ENCODE peak calls at places on chromosomes 12 and 14, in four cellular contexts. One of them, this sample, is unnamed.

GRCh38 chr14:32250681-32251080 is 47.6 kb upstream of the RNU6-8 start:
- DNase-seq in RWPE2: no peak
- DNase-seq in HCT116: no peak
- DNase-seq in adrenal gland: no peak
- DNase-seq in this sample: no peak

GRCh38 chr12:101697930-101698781 is 716 bp downstream of the CHPT1 start:
- DNase-seq in RWPE2: no peak
- DNase-seq in HCT116: no peak
- DNase-seq in adrenal gland: peak
- DNase-seq in this sample: peak

GRCh38 chr12:89707992-89708792 is 446 bp downstream of the ATP2B1 start:
- DNase-seq in RWPE2: peak
- DNase-seq in HCT116: no peak
- DNase-seq in adrenal gland: peak
- DNase-seq in this sample: peak

GRCh38 chr12:98725481-98726247 is 80.6 kb downstream of the APAF1 start:
- DNase-seq in RWPE2: no peak
- DNase-seq in HCT116: peak
- DNase-seq in adrenal gland: peak
- DNase-seq in this sample: peak

GRCh38 chr14:60642790-60643397 is 6.4 kb downstream of the SIX1 start:
- DNase-seq in RWPE2: peak
- DNase-seq in HCT116: no peak
- DNase-seq in adrenal gland: no peak
- DNase-seq in this sample: no peak

GRCh38 chr12:116123511-116124258 is 153.8 kb downstream of the MED13L start:
- DNase-seq in RWPE2: no peak
- DNase-seq in HCT116: no peak
- DNase-seq in adrenal gland: no peak
- DNase-seq in this sample: peak

GRCh38 chr12:28550757-28551381 is 360.6 kb downstream of the CCDC91 start:
- DNase-seq in RWPE2: no peak
- DNase-seq in HCT116: peak
- DNase-seq in adrenal gland: no peak
- DNase-seq in this sample: no peak

GRCh38 chr14:49134940-49135339 is 451.2 kb downstream of the RPS29 start:
- DNase-seq in RWPE2: no peak
- DNase-seq in HCT116: peak
- DNase-seq in adrenal gland: no peak
- DNase-seq in this sample: no peak

GRCh38 chr12:28998662-28999120 is 150.4 kb upstream of the FAR2 start:
- DNase-seq in RWPE2: no peak
- DNase-seq in HCT116: no peak
- DNase-seq in adrenal gland: peak
- DNase-seq in this sample: no peak

GRCh38 chr14:92794547-92794941 is 439 bp downstream of the GOLGA5 start:
- DNase-seq in RWPE2: no peak
- DNase-seq in HCT116: no peak
- DNase-seq in adrenal gland: no peak
- DNase-seq in this sample: no peak

GRCh38 chr14:33369972-33370371 is 431.3 kb downstream of the NPAS3 start:
- DNase-seq in RWPE2: no peak
- DNase-seq in HCT116: no peak
- DNase-seq in adrenal gland: no peak
- DNase-seq in this sample: no peak

GRCh38 chr12:27865421-27865820 is 85.4 kb upstream of the MANSC4 start:
- DNase-seq in RWPE2: no peak
- DNase-seq in HCT116: no peak
- DNase-seq in adrenal gland: no peak
- DNase-seq in this sample: no peak

GRCh38 chr14:96297000-96297399 is 41.0 kb downstream of the BDKRB1 start:
- DNase-seq in RWPE2: no peak
- DNase-seq in HCT116: no peak
- DNase-seq in adrenal gland: no peak
- DNase-seq in this sample: no peak

GRCh38 chr14:102500190-102500661 is 9.3 kb downstream of the ANKRD9 start:
- DNase-seq in RWPE2: peak
- DNase-seq in HCT116: no peak
- DNase-seq in adrenal gland: no peak
- DNase-seq in this sample: no peak

GRCh38 chr12:90122716-90123115 is 414.1 kb upstream of the ATP2B1 start:
- DNase-seq in RWPE2: no peak
- DNase-seq in HCT116: no peak
- DNase-seq in adrenal gland: no peak
- DNase-seq in this sample: no peak

GRCh38 chr12:4274396-4274959 is 916 bp downstream of the CCND2 start:
- DNase-seq in RWPE2: no peak
- DNase-seq in HCT116: no peak
- DNase-seq in adrenal gland: peak
- DNase-seq in this sample: peak

GRCh38 chr14:70567791-70568190 is 32.7 kb downstream of the MED6 start:
- DNase-seq in RWPE2: peak
- DNase-seq in HCT116: peak
- DNase-seq in adrenal gland: no peak
- DNase-seq in this sample: no peak

GRCh38 chr14:56794088-56794556 is 16.2 kb downstream of the OTX2 start:
- DNase-seq in RWPE2: no peak
- DNase-seq in HCT116: no peak
- DNase-seq in adrenal gland: no peak
- DNase-seq in this sample: no peak

GRCh38 chr12:19288603-19289244 is 150.6 kb upstream of the AEBP2 start:
- DNase-seq in RWPE2: no peak
- DNase-seq in HCT116: peak
- DNase-seq in adrenal gland: no peak
- DNase-seq in this sample: no peak

GRCh38 chr12:57888407-57889157 is 42.1 kb upstream of the CTDSP2 start:
- DNase-seq in RWPE2: peak
- DNase-seq in HCT116: no peak
- DNase-seq in adrenal gland: no peak
- DNase-seq in this sample: no peak

GRCh38 chr12:27193854-27194544 is 50.1 kb upstream of the STK38L start:
- DNase-seq in RWPE2: no peak
- DNase-seq in HCT116: no peak
- DNase-seq in adrenal gland: no peak
- DNase-seq in this sample: peak

GRCh38 chr14:64196668-64197411 is 97.3 kb downstream of the ESR2 start:
- DNase-seq in RWPE2: no peak
- DNase-seq in HCT116: no peak
- DNase-seq in adrenal gland: peak
- DNase-seq in this sample: peak

GRCh38 chr12:76299536-76300296 is 48.5 kb downstream of the BBS10 start:
- DNase-seq in RWPE2: no peak
- DNase-seq in HCT116: peak
- DNase-seq in adrenal gland: no peak
- DNase-seq in this sample: no peak

GRCh38 chr12:113135178-113136127 is at the start of gene RASAL1:
- DNase-seq in RWPE2: no peak
- DNase-seq in HCT116: peak
- DNase-seq in adrenal gland: peak
- DNase-seq in this sample: peak

GRCh38 chr14:73762375-73762822 is 48.2 kb upstream of the PNMA1 start:
- DNase-seq in RWPE2: no peak
- DNase-seq in HCT116: no peak
- DNase-seq in adrenal gland: no peak
- DNase-seq in this sample: peak

GRCh38 chr12:104578453-104578852 is 121.7 kb downstream of the CHST11 start:
- DNase-seq in RWPE2: no peak
- DNase-seq in HCT116: no peak
- DNase-seq in adrenal gland: peak
- DNase-seq in this sample: no peak

GRCh38 chr14:77478029-77478428 is 20.1 kb downstream of the AHSA1 start:
- DNase-seq in RWPE2: no peak
- DNase-seq in HCT116: no peak
- DNase-seq in adrenal gland: no peak
- DNase-seq in this sample: no peak

GRCh38 chr12:46702581-46703344 is 123.0 kb downstream of the SLC38A4 start:
- DNase-seq in RWPE2: peak
- DNase-seq in HCT116: no peak
- DNase-seq in adrenal gland: no peak
- DNase-seq in this sample: no peak

GRCh38 chr12:126384029-126384564 is 1318.9 kb downstream of the AACS start:
- DNase-seq in RWPE2: no peak
- DNase-seq in HCT116: no peak
- DNase-seq in adrenal gland: no peak
- DNase-seq in this sample: peak

GRCh38 chr12:78088391-78088832 is 257.7 kb downstream of the NAV3 start:
- DNase-seq in RWPE2: no peak
- DNase-seq in HCT116: no peak
- DNase-seq in adrenal gland: no peak
- DNase-seq in this sample: no peak

GRCh38 chr12:42140901-42141300 is 3.8 kb downstream of the GXYLT1 start:
- DNase-seq in RWPE2: no peak
- DNase-seq in HCT116: no peak
- DNase-seq in adrenal gland: peak
- DNase-seq in this sample: no peak

GRCh38 chr12:49917788-49918173 is 14.1 kb upstream of the FAIM2 start:
- DNase-seq in RWPE2: no peak
- DNase-seq in HCT116: no peak
- DNase-seq in adrenal gland: no peak
- DNase-seq in this sample: no peak

GRCh38 chr12:104609083-104609844 is 152.5 kb downstream of the CHST11 start:
- DNase-seq in RWPE2: no peak
- DNase-seq in HCT116: no peak
- DNase-seq in adrenal gland: no peak
- DNase-seq in this sample: no peak

GRCh38 chr12:132328282-132329029 is 933 bp downstream of the GALNT9 start:
- DNase-seq in RWPE2: no peak
- DNase-seq in HCT116: no peak
- DNase-seq in adrenal gland: no peak
- DNase-seq in this sample: no peak
- H3K4me3 ChIP-seq in RWPE2: no peak
- H3K4me3 ChIP-seq in HCT116: no peak
- H3K4me3 ChIP-seq in adrenal gland: no peak
- H3K4me3 ChIP-seq in this sample: no peak

GRCh38 chr12:107318554-107318803 is 225.1 kb upstream of the CRY1 start:
- DNase-seq in RWPE2: no peak
- DNase-seq in HCT116: no peak
- DNase-seq in adrenal gland: no peak
- DNase-seq in this sample: no peak

GRCh38 chr12:107320031-107320928 is 226.9 kb upstream of the CRY1 start:
- DNase-seq in RWPE2: peak
- DNase-seq in HCT116: no peak
- DNase-seq in adrenal gland: no peak
- DNase-seq in this sample: peak

GRCh38 chr12:107320929-107321618 is 227.7 kb upstream of the CRY1 start:
- DNase-seq in RWPE2: peak
- DNase-seq in HCT116: no peak
- DNase-seq in adrenal gland: no peak
- DNase-seq in this sample: no peak

GRCh38 chr12:107318804-107319535 is 225.6 kb upstream of the CRY1 start:
- DNase-seq in RWPE2: no peak
- DNase-seq in HCT116: no peak
- DNase-seq in adrenal gland: no peak
- DNase-seq in this sample: peak

DNA sequence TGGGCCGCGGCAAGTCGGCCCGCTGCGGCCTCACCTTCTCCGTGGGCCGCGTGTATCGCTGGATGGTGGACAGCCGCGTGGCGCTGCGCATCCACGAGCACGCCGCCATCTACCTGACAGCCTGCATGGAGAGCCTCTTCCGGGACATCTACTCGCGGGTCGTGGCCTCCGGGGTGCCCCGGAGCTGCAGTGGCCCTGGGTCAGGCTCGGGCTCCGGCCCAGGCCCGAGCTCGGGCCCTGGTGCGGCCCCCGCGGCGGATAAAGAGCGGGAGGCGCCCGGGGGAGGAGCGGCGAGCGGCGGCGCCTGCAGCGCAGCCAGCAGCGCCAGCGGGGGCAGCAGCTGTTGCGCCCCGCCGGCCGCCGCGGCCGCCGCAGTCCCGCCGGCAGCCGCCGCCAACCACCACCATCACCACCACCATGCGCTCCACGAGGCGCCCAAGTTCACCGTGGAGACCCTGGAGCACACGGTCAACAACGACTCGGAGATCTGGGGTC is 226.2 kb upstream of the CRY1 start:
- DNase-seq in RWPE2: no peak
- DNase-seq in HCT116: no peak
- DNase-seq in adrenal gland: no peak
- DNase-seq in this sample: no peak
- H3K4me3 ChIP-seq in RWPE2: peak
- H3K4me3 ChIP-seq in HCT116: peak
- H3K4me3 ChIP-seq in adrenal gland: no peak
- H3K4me3 ChIP-seq in this sample: no peak

DNA sequence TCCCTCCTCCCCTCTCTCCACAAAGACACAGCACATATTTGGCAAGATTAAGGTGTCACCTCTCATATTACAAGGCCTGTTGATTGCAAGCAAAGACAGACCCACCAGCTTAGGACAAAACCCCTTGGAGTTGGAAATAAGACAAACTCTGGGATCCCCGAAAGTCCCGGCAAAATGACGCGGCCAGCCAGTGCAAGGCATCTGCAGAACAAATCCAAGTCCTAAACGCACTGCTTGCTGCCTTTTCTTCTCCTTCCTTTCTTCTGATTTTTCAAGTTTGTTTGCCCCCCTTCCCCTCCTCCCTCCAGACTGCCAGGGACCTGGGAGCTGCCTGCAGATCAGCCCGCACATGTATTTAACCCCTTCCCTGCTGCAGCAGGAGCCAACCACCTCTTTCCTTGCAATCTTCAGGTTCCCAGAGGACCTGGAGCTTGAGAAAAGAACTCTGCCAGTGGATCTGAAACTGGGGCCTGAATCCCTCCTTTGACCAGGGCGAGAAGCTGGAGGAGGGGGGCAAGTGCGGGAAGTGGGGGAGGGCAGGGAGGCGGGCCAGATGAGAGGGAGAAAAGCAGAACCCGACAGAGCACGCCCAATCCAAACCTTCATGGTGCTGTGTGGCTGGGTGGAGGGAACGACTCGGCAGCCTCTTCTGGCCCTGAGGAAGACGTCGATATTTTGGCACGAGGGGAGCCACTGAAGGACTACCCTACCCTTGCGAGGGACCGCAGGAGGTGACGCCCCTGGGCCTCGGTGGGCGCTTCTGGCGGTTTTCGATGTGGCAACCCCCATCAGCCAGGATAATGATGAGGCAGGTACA is 2.0 kb upstream of the NTF3 start:
- DNase-seq in RWPE2: no peak
- DNase-seq in HCT116: no peak
- DNase-seq in adrenal gland: no peak
- DNase-seq in this sample: no peak
- H3K4me3 ChIP-seq in RWPE2: no peak
- H3K4me3 ChIP-seq in HCT116: no peak
- H3K4me3 ChIP-seq in adrenal gland: no peak
- H3K4me3 ChIP-seq in this sample: no peak

GRCh38 chr14:55180006-55180405 is 11.4 kb downstream of the DLGAP5 start:
- DNase-seq in RWPE2: no peak
- DNase-seq in HCT116: no peak
- DNase-seq in adrenal gland: no peak
- DNase-seq in this sample: no peak

DNA sequence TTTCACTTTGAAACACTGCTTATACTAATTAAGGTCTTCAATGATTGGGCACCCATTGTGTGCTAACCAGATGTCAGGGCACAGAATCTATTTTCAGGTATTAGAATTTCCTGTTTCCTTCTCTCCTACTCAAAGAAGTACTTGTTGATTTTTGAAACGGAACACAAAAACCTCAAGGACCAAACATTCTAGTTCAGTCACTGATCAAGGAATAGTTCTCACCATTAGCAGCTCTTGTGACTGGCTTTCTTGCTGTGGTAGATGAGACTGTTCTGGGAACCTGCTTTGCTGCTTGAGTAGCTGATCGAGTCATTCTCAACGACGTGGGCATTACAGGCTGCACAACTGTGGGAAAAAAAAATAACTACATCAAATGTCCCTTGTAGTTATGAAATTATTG is 11.0 kb downstream of the DLGAP5 start:
- DNase-seq in RWPE2: no peak
- DNase-seq in HCT116: no peak
- DNase-seq in adrenal gland: no peak
- DNase-seq in this sample: no peak
- H3K4me3 ChIP-seq in RWPE2: no peak
- H3K4me3 ChIP-seq in HCT116: no peak
- H3K4me3 ChIP-seq in adrenal gland: no peak
- H3K4me3 ChIP-seq in this sample: no peak